ENCODE peak calls at places on chromosomes 4 and X, in four cellular contexts. One of them, this sample, is unnamed.

GRCh38 chr4:6464842-6465588 is 7.4 kb downstream of the PPP2R2C start:
- DNase-seq in astrocyte of the hippocampus: no peak
- DNase-seq in CD8-positive, alpha-beta memory T cell: no peak
- DNase-seq in effector memory CD4-positive, alpha-beta T cell: no peak
- DNase-seq in this sample: no peak

GRCh38 chrX:44596277-44596676 is 53.6 kb upstream of the FUNDC1 start:
- DNase-seq in astrocyte of the hippocampus: no peak
- DNase-seq in effector memory CD4-positive, alpha-beta T cell: no peak
- DNase-seq in CD8-positive, alpha-beta memory T cell: no peak
- DNase-seq in this sample: no peak

GRCh38 chrX:131828482-131828881 is 194.6 kb upstream of the STK26 start:
- DNase-seq in CD8-positive, alpha-beta memory T cell: no peak
- DNase-seq in astrocyte of the hippocampus: no peak
- DNase-seq in effector memory CD4-positive, alpha-beta T cell: no peak
- DNase-seq in this sample: no peak

GRCh38 chr4:113467581-113467980 is 294.0 kb downstream of the CAMK2D start:
- DNase-seq in CD8-positive, alpha-beta memory T cell: no peak
- DNase-seq in effector memory CD4-positive, alpha-beta T cell: no peak
- DNase-seq in astrocyte of the hippocampus: peak; percentile 64
- DNase-seq in this sample: no peak

GRCh38 chr4:189773909-189774308 is 166.8 kb upstream of the FRG1 start:
- DNase-seq in CD8-positive, alpha-beta memory T cell: no peak
- DNase-seq in effector memory CD4-positive, alpha-beta T cell: no peak
- DNase-seq in astrocyte of the hippocampus: peak; percentile 27
- DNase-seq in this sample: no peak

GRCh38 chr4:168765726-168766125 is 244.3 kb downstream of the CBR4 start:
- DNase-seq in astrocyte of the hippocampus: peak; percentile 80
- DNase-seq in CD8-positive, alpha-beta memory T cell: no peak
- DNase-seq in effector memory CD4-positive, alpha-beta T cell: no peak
- DNase-seq in this sample: no peak

GRCh38 chr4:88866862-88867550 is 169.4 kb upstream of the NAP1L5 start:
- DNase-seq in effector memory CD4-positive, alpha-beta T cell: no peak
- DNase-seq in CD8-positive, alpha-beta memory T cell: no peak
- DNase-seq in astrocyte of the hippocampus: no peak
- DNase-seq in this sample: no peak

GRCh38 chr4:56259595-56259994 is 127.7 kb downstream of the AASDH start:
- DNase-seq in astrocyte of the hippocampus: no peak
- DNase-seq in effector memory CD4-positive, alpha-beta T cell: no peak
- DNase-seq in CD8-positive, alpha-beta memory T cell: no peak
- DNase-seq in this sample: no peak

GRCh38 chr4:23006756-23007155 is 314.0 kb downstream of the GBA3 start:
- DNase-seq in CD8-positive, alpha-beta memory T cell: no peak
- DNase-seq in astrocyte of the hippocampus: peak; percentile 67
- DNase-seq in effector memory CD4-positive, alpha-beta T cell: no peak
- DNase-seq in this sample: no peak

GRCh38 chr4:17324431-17324830 is 187.5 kb downstream of the QDPR start:
- DNase-seq in astrocyte of the hippocampus: peak; percentile 74
- DNase-seq in CD8-positive, alpha-beta memory T cell: peak; percentile 21
- DNase-seq in effector memory CD4-positive, alpha-beta T cell: no peak
- DNase-seq in this sample: no peak

This sample was measured in CD14-positive monocyte.